ENCODE peak calls at places on chromosomes 2 and 18, in ten cellular contexts. W, D, L, H, A, F, M, K, N and B are unnamed samples.

GRCh38 chr2:145623136-145623535 is 1103.2 kb upstream of the ZEB2 start:
- DNase-seq in W (no peak), D (no peak), L (no peak), H (no peak), A (peak), F (no peak), M (no peak), K (no peak), N (no peak), B (no peak)

GRCh38 chr2:169965495-169965894 is 138.2 kb downstream of the UBR3 start:
- DNase-seq in W (no peak), D (no peak), L (no peak), H (no peak), A (peak), F (peak), M (no peak), K (no peak), N (no peak), B (no peak)

GRCh38 chr2:73112026-73112912 is 479 bp downstream of the RAB11FIP5 start:
- DNase-seq in W (no peak), D (peak), L (peak), H (peak), A (no peak), F (peak), M (peak), K (peak), N (no peak), B (no peak)

GRCh38 chr2:241218131-241219029 is 29.9 kb downstream of the ANO7 start:
- DNase-seq in W (no peak), D (no peak), L (no peak), H (peak), A (no peak), F (peak), M (peak), K (peak), N (no peak), B (no peak)

GRCh38 chr2:206563374-206563773 is 78.9 kb upstream of the FAM237A start:
- DNase-seq in W (no peak), D (no peak), L (no peak), H (no peak), A (no peak), F (no peak), M (no peak), K (no peak), N (no peak), B (no peak)

GRCh38 chr2:240786871-240787311 is 33.1 kb downstream of the KIF1A start:
- DNase-seq in W (no peak), D (no peak), L (no peak), H (no peak), A (no peak), F (no peak), M (no peak), K (no peak), N (no peak), B (no peak)

GRCh38 chr2:12884713-12885282 is 168.1 kb downstream of the TRIB2 start:
- DNase-seq in W (no peak), D (no peak), L (peak), H (no peak), A (peak), F (peak), M (no peak), K (no peak), N (no peak), B (peak)

GRCh38 chr2:113342650-113343049 is 63.9 kb upstream of the PAX8 start:
- DNase-seq in W (no peak), D (no peak), L (no peak), H (peak), A (no peak), F (no peak), M (peak), K (no peak), N (peak), B (no peak)

GRCh38 chr2:26961603-26962184 is 8.7 kb upstream of the MAPRE3 start:
- DNase-seq in W (peak), D (peak), L (peak), H (peak), A (peak), F (peak), M (peak), K (peak), N (peak), B (no peak)

GRCh38 chr2:129733579-129733978 is 245.9 kb upstream of the RAB6C start:
- DNase-seq in W (no peak), D (no peak), L (no peak), H (no peak), A (no peak), F (no peak), M (no peak), K (no peak), N (no peak), B (no peak)

GRCh38 chr2:4995466-4995865 is 696.7 kb upstream of the SOX11 start:
- DNase-seq in W (no peak), D (no peak), L (no peak), H (no peak), A (no peak), F (no peak), M (no peak), K (no peak), N (no peak), B (no peak)

GRCh38 chr2:201957091-201957490 is 76.6 kb upstream of the FZD7 start:
- DNase-seq in W (no peak), D (no peak), L (no peak), H (no peak), A (no peak), F (no peak), M (no peak), K (no peak), N (no peak), B (no peak)

GRCh38 chr2:5980351-5981054 is 288.3 kb downstream of the SOX11 start:
- DNase-seq in W (no peak), D (no peak), L (no peak), H (no peak), A (no peak), F (no peak), M (no peak), K (no peak), N (no peak), B (no peak)

GRCh38 chr18:5542393-5543035 is 1.3 kb downstream of the EPB41L3 start:
- DNase-seq in W (no peak), D (no peak), L (no peak), H (no peak), A (no peak), F (no peak), M (peak), K (peak), N (no peak), B (no peak)

GRCh38 chr2:64284751-64285150 is 140.5 kb upstream of the PELI1 start:
- DNase-seq in W (no peak), D (no peak), L (no peak), H (no peak), A (no peak), F (no peak), M (no peak), K (no peak), N (no peak), B (no peak)

GRCh38 chr2:127361929-127362328 is 25.8 kb downstream of the MAP3K2 start:
- DNase-seq in W (no peak), D (no peak), L (no peak), H (no peak), A (no peak), F (no peak), M (no peak), K (no peak), N (no peak), B (no peak)

GRCh38 chr2:100796499-100797100 is 23.3 kb upstream of the NPAS2 start:
- DNase-seq in W (no peak), D (no peak), L (no peak), H (no peak), A (no peak), F (peak), M (no peak), K (no peak), N (no peak), B (no peak)

GRCh38 chr2:169479257-169480078 is at the start of gene BBS5:
- DNase-seq in W (peak), D (peak), L (peak), H (peak), A (peak), F (peak), M (peak), K (peak), N (peak), B (peak)

GRCh38 chr2:200750323-200750910 is 61.3 kb upstream of the BZW1 start:
- DNase-seq in W (no peak), D (no peak), L (no peak), H (no peak), A (no peak), F (no peak), M (no peak), K (no peak), N (no peak), B (no peak)

GRCh38 chr2:14255135-14255820 is 377.2 kb upstream of the LRATD1 start:
- DNase-seq in W (no peak), D (no peak), L (no peak), H (no peak), A (no peak), F (no peak), M (no peak), K (peak), N (no peak), B (no peak)

GRCh38 chr2:65071499-65072180 is 15.4 kb downstream of the CEP68 start:
- DNase-seq in W (no peak), D (no peak), L (no peak), H (no peak), A (peak), F (peak), M (no peak), K (peak), N (no peak), B (no peak)